ENCODE peak calls at places on chromosomes 11 and 22, in nine cellular contexts. One of them, this sample, is unnamed.

GRCh38 chr22:40982482-40983385 is 31.6 kb downstream of the RBX1 start:
- DNase-seq in lower lobe of right lung: no peak
- DNase-seq in HepG2: no peak
- DNase-seq in brain microvascular endothelial cell: no peak
- DNase-seq in Panc1: no peak
- DNase-seq in neural crest cell: no peak
- DNase-seq in progenitor cell of endocrine pancreas: no peak
- DNase-seq in mammary epithelial cell: no peak
- DNase-seq in GM13977: peak; percentile 67
- DNase-seq in this sample: no peak

GRCh38 chr11:1829039-1829820 is 5.6 kb upstream of the SYT8 start:
- DNase-seq in lower lobe of right lung: peak; percentile 67
- DNase-seq in HepG2: no peak
- DNase-seq in brain microvascular endothelial cell: peak; percentile 25
- DNase-seq in Panc1: no peak
- DNase-seq in neural crest cell: no peak
- DNase-seq in progenitor cell of endocrine pancreas: no peak
- DNase-seq in mammary epithelial cell: peak; percentile 86
- DNase-seq in GM13977: no peak
- DNase-seq in this sample: no peak

GRCh38 chr11:68343761-68344256 is 31.4 kb downstream of the LRP5 start:
- DNase-seq in lower lobe of right lung: no peak
- DNase-seq in HepG2: peak; percentile 68
- DNase-seq in brain microvascular endothelial cell: no peak
- DNase-seq in Panc1: no peak
- DNase-seq in neural crest cell: no peak
- DNase-seq in progenitor cell of endocrine pancreas: no peak
- DNase-seq in mammary epithelial cell: no peak
- DNase-seq in GM13977: no peak
- DNase-seq in this sample: no peak

GRCh38 chr11:10930961-10931760 is 73.3 kb upstream of the ZBED5 start:
- DNase-seq in lower lobe of right lung: peak; percentile 77
- DNase-seq in HepG2: no peak
- DNase-seq in brain microvascular endothelial cell: peak; percentile 37
- DNase-seq in Panc1: no peak
- DNase-seq in neural crest cell: peak; percentile 58
- DNase-seq in progenitor cell of endocrine pancreas: peak; percentile 58
- DNase-seq in mammary epithelial cell: peak; percentile 62
- DNase-seq in GM13977: peak; percentile 56
- DNase-seq in this sample: no peak

GRCh38 chr22:24095816-24096215 is 84.7 kb downstream of the CABIN1 start:
- DNase-seq in lower lobe of right lung: no peak
- DNase-seq in HepG2: no peak
- DNase-seq in brain microvascular endothelial cell: no peak
- DNase-seq in Panc1: no peak
- DNase-seq in neural crest cell: no peak
- DNase-seq in progenitor cell of endocrine pancreas: no peak
- DNase-seq in mammary epithelial cell: no peak
- DNase-seq in GM13977: no peak
- DNase-seq in this sample: no peak

GRCh38 chr22:26170795-26171194 is 1.5 kb downstream of the SEZ6L start:
- DNase-seq in lower lobe of right lung: no peak
- DNase-seq in HepG2: no peak
- DNase-seq in brain microvascular endothelial cell: no peak
- DNase-seq in Panc1: no peak
- DNase-seq in neural crest cell: peak; percentile 30
- DNase-seq in progenitor cell of endocrine pancreas: peak; percentile 65
- DNase-seq in mammary epithelial cell: no peak
- DNase-seq in GM13977: peak; percentile 18
- DNase-seq in this sample: no peak

GRCh38 chr22:21000987-21001600 is 824 bp downstream of the THAP7 start:
- DNase-seq in lower lobe of right lung: no peak
- DNase-seq in HepG2: no peak
- DNase-seq in brain microvascular endothelial cell: no peak
- DNase-seq in Panc1: no peak
- DNase-seq in neural crest cell: peak; percentile 28
- DNase-seq in progenitor cell of endocrine pancreas: no peak
- DNase-seq in mammary epithelial cell: no peak
- DNase-seq in GM13977: no peak
- DNase-seq in this sample: no peak

GRCh38 chr11:95358516-95359322 is 127.7 kb upstream of the SESN3 start:
- DNase-seq in lower lobe of right lung: no peak
- DNase-seq in HepG2: no peak
- DNase-seq in brain microvascular endothelial cell: no peak
- DNase-seq in Panc1: no peak
- DNase-seq in neural crest cell: no peak
- DNase-seq in progenitor cell of endocrine pancreas: no peak
- DNase-seq in mammary epithelial cell: no peak
- DNase-seq in GM13977: no peak
- DNase-seq in this sample: no peak

DNA sequence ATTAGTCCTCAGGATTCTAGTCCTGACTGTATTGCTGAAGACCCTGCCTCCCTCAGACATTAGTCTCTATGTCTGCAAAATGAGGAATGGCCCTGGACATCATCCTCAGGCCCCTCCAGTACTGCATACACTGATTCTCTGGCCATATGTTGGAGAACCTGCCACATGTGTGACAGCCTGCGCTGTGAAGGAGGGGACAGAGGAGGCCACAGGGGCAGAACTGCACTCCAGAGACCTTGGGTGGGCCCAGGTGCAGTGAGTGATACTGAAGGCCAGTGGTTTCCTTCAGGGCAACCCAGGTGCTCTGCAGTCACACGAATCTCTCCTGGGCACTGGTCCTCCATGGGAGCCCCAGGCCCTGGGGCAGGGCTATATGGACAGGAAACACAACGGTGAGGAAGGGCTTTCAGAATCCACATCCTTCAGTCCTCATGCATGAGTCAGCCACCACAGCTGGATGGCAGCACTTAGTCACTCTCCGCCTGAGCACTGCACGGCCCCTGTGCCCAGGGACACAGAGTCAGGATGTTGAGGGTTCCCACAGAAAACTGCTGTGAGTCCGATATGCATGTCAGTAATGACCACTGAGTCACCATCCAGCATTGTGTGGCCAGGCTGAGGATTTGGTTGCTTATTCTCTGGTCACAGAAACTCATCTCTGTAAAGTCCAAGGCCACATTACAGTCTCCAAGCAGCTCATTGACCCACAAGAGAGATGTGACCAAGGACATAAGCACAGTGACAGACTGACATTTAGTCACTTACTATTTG is 39.7 kb downstream of the ME3 start:
- DNase-seq in lower lobe of right lung: no peak
- DNase-seq in HepG2: peak; percentile 28
- DNase-seq in brain microvascular endothelial cell: peak; percentile 98
- DNase-seq in Panc1: peak; percentile 98
- DNase-seq in neural crest cell: no peak
- DNase-seq in progenitor cell of endocrine pancreas: no peak
- DNase-seq in mammary epithelial cell: peak; percentile 93
- DNase-seq in GM13977: no peak
- DNase-seq in this sample: no peak
- TF ChIP-seq CTCF in lower lobe of right lung: peak; percentile 14
- TF ChIP-seq CTCF in HepG2: peak; percentile 48
- TF ChIP-seq CTCF in brain microvascular endothelial cell: peak; percentile 31
- TF ChIP-seq CTCF in Panc1: peak; percentile 65
- TF ChIP-seq CTCF in neural crest cell: no peak
- TF ChIP-seq CTCF in progenitor cell of endocrine pancreas: no peak
- TF ChIP-seq CTCF in mammary epithelial cell: no peak
- TF ChIP-seq CTCF in GM13977: no peak
- TF ChIP-seq CTCF in this sample: no peak

GRCh38 chr22:42296381-42296853 is 26.0 kb upstream of the TCF20 start:
- DNase-seq in lower lobe of right lung: no peak
- DNase-seq in HepG2: no peak
- DNase-seq in brain microvascular endothelial cell: no peak
- DNase-seq in Panc1: no peak
- DNase-seq in neural crest cell: no peak
- DNase-seq in progenitor cell of endocrine pancreas: no peak
- DNase-seq in mammary epithelial cell: no peak
- DNase-seq in GM13977: no peak
- DNase-seq in this sample: no peak
- TF ChIP-seq CTCF in lower lobe of right lung: no peak
- TF ChIP-seq CTCF in HepG2: peak; percentile 14
- TF ChIP-seq CTCF in brain microvascular endothelial cell: peak; percentile 40
- TF ChIP-seq CTCF in Panc1: no peak
- TF ChIP-seq CTCF in neural crest cell: no peak
- TF ChIP-seq CTCF in progenitor cell of endocrine pancreas: no peak
- TF ChIP-seq CTCF in mammary epithelial cell: peak; percentile 3
- TF ChIP-seq CTCF in GM13977: peak; percentile 13
- TF ChIP-seq CTCF in this sample: no peak

GRCh38 chr22:48342732-48343131 is 1484.9 kb downstream of the BRD1 start:
- DNase-seq in lower lobe of right lung: no peak
- DNase-seq in HepG2: no peak
- DNase-seq in brain microvascular endothelial cell: no peak
- DNase-seq in Panc1: no peak
- DNase-seq in neural crest cell: no peak
- DNase-seq in progenitor cell of endocrine pancreas: no peak
- DNase-seq in mammary epithelial cell: no peak
- DNase-seq in GM13977: no peak
- DNase-seq in this sample: no peak

GRCh38 chr22:48340727-48341709 is 1486.7 kb downstream of the BRD1 start:
- DNase-seq in lower lobe of right lung: peak; percentile 24
- DNase-seq in HepG2: no peak
- DNase-seq in brain microvascular endothelial cell: no peak
- DNase-seq in Panc1: no peak
- DNase-seq in neural crest cell: no peak
- DNase-seq in progenitor cell of endocrine pancreas: no peak
- DNase-seq in mammary epithelial cell: no peak
- DNase-seq in GM13977: no peak
- DNase-seq in this sample: no peak

GRCh38 chr22:48345631-48346030 is 1482.0 kb downstream of the BRD1 start:
- DNase-seq in lower lobe of right lung: no peak
- DNase-seq in HepG2: no peak
- DNase-seq in brain microvascular endothelial cell: no peak
- DNase-seq in Panc1: no peak
- DNase-seq in neural crest cell: no peak
- DNase-seq in progenitor cell of endocrine pancreas: no peak
- DNase-seq in mammary epithelial cell: no peak
- DNase-seq in GM13977: no peak
- DNase-seq in this sample: no peak

GRCh38 chr22:48342016-48342415 is 1485.7 kb downstream of the BRD1 start:
- DNase-seq in lower lobe of right lung: peak; percentile 34
- DNase-seq in HepG2: no peak
- DNase-seq in brain microvascular endothelial cell: no peak
- DNase-seq in Panc1: no peak
- DNase-seq in neural crest cell: no peak
- DNase-seq in progenitor cell of endocrine pancreas: no peak
- DNase-seq in mammary epithelial cell: no peak
- DNase-seq in GM13977: no peak
- DNase-seq in this sample: no peak

DNA sequence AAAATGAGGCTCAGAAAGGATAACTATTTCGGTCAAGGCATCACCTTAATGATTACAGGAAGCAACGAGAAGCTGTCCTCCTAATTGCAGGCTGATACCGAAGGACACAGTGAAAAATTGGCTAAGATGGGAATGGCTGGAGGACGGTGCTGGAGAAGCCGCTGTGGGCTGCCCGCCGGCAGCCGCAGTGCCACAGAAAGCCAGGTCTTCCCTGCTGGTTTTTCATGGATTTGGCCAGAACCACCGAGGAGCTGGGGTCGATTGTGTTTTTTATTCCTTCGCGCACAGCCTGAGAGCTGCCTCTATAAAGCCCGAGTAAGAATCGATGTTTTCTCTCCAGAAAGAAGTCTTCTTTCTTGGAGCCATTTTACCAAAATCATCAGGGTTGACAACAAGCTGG is 1484.2 kb downstream of the BRD1 start:
- DNase-seq in lower lobe of right lung: no peak
- DNase-seq in HepG2: no peak
- DNase-seq in brain microvascular endothelial cell: no peak
- DNase-seq in Panc1: no peak
- DNase-seq in neural crest cell: no peak
- DNase-seq in progenitor cell of endocrine pancreas: no peak
- DNase-seq in mammary epithelial cell: no peak
- DNase-seq in GM13977: no peak
- DNase-seq in this sample: no peak
- TF ChIP-seq CTCF in lower lobe of right lung: no peak
- TF ChIP-seq CTCF in HepG2: no peak
- TF ChIP-seq CTCF in brain microvascular endothelial cell: no peak
- TF ChIP-seq CTCF in Panc1: no peak
- TF ChIP-seq CTCF in neural crest cell: no peak
- TF ChIP-seq CTCF in progenitor cell of endocrine pancreas: no peak
- TF ChIP-seq CTCF in mammary epithelial cell: no peak
- TF ChIP-seq CTCF in GM13977: no peak
- TF ChIP-seq CTCF in this sample: no peak

GRCh38 chr11:57213282-57214086 is 23.6 kb downstream of the APLNR start:
- DNase-seq in lower lobe of right lung: no peak
- DNase-seq in HepG2: no peak
- DNase-seq in brain microvascular endothelial cell: no peak
- DNase-seq in Panc1: no peak
- DNase-seq in neural crest cell: peak; percentile 67
- DNase-seq in progenitor cell of endocrine pancreas: no peak
- DNase-seq in mammary epithelial cell: no peak
- DNase-seq in GM13977: no peak
- DNase-seq in this sample: no peak

GRCh38 chr11:57214494-57214893 is 22.6 kb downstream of the APLNR start:
- DNase-seq in lower lobe of right lung: no peak
- DNase-seq in HepG2: no peak
- DNase-seq in brain microvascular endothelial cell: peak; percentile 83
- DNase-seq in Panc1: no peak
- DNase-seq in neural crest cell: no peak
- DNase-seq in progenitor cell of endocrine pancreas: no peak
- DNase-seq in mammary epithelial cell: peak; percentile 38
- DNase-seq in GM13977: no peak
- DNase-seq in this sample: no peak

GRCh38 chr11:57207160-57207559 is 25.4 kb downstream of the LRRC55 start:
- DNase-seq in lower lobe of right lung: no peak
- DNase-seq in HepG2: no peak
- DNase-seq in brain microvascular endothelial cell: no peak
- DNase-seq in Panc1: no peak
- DNase-seq in neural crest cell: no peak
- DNase-seq in progenitor cell of endocrine pancreas: no peak
- DNase-seq in mammary epithelial cell: no peak
- DNase-seq in GM13977: no peak
- DNase-seq in this sample: no peak

GRCh38 chr11:57214087-57214395 is 23.0 kb downstream of the APLNR start:
- DNase-seq in lower lobe of right lung: no peak
- DNase-seq in HepG2: no peak
- DNase-seq in brain microvascular endothelial cell: no peak
- DNase-seq in Panc1: no peak
- DNase-seq in neural crest cell: no peak
- DNase-seq in progenitor cell of endocrine pancreas: no peak
- DNase-seq in mammary epithelial cell: no peak
- DNase-seq in GM13977: no peak
- DNase-seq in this sample: no peak

DNA sequence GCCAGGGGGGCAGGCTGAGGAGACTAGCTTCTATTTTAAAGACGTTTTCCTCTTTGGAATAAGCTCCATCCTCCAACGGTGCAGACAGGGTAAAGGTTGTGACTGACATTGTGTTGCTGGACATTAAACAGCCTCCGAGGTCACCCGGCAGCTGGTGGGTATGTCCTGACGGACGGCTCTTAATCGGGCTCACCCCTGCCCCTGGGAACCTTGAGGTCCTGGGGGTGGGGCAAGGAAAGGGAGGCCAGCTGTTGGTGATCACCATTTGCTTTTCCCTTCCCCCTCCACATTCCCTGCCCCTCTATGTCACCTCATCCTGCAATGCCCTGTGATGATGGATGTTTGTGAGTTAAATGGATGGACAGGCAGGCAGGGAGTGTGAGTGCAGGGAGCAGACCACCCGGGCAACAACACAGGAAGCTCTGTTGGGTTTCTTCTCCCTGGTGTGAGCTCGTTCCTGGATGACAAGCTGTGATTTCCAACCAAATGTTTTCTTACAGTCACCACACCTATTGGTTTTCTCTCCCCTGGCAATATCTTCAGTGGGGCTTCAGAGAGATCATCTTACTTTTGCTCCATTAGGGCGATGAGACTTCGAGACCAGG is 26.2 kb downstream of the APLNR start:
- DNase-seq in lower lobe of right lung: no peak
- DNase-seq in HepG2: no peak
- DNase-seq in brain microvascular endothelial cell: no peak
- DNase-seq in Panc1: no peak
- DNase-seq in neural crest cell: no peak
- DNase-seq in progenitor cell of endocrine pancreas: no peak
- DNase-seq in mammary epithelial cell: no peak
- DNase-seq in GM13977: no peak
- DNase-seq in this sample: no peak
- TF ChIP-seq CTCF in lower lobe of right lung: no peak
- TF ChIP-seq CTCF in HepG2: no peak
- TF ChIP-seq CTCF in brain microvascular endothelial cell: no peak
- TF ChIP-seq CTCF in Panc1: no peak
- TF ChIP-seq CTCF in neural crest cell: no peak
- TF ChIP-seq CTCF in progenitor cell of endocrine pancreas: no peak
- TF ChIP-seq CTCF in mammary epithelial cell: no peak
- TF ChIP-seq CTCF in GM13977: no peak
- TF ChIP-seq CTCF in this sample: no peak

This sample was measured in GM12864.